ENCODE peak calls at places on chromosomes 6 and 20, in six cellular contexts. One of them, this sample, is unnamed.

GRCh38 chr6:121886223-121886830 is 450.9 kb downstream of the GJA1 start:
- DNase-seq in vagina: no peak
- DNase-seq in Peyer's patch: no peak
- DNase-seq in ovary: no peak
- DNase-seq in sigmoid colon: no peak
- DNase-seq in transverse colon: no peak
- DNase-seq in this sample: no peak

GRCh38 chr6:45982280-45983036 is 33.2 kb downstream of the CLIC5 start:
- DNase-seq in Peyer's patch: no peak
- DNase-seq in vagina: no peak
- DNase-seq in transverse colon: no peak
- DNase-seq in sigmoid colon: no peak
- DNase-seq in ovary: no peak
- DNase-seq in this sample: no peak

GRCh38 chr20:40728470-40728869 is 39.4 kb upstream of the MAFB start:
- DNase-seq in sigmoid colon: no peak
- DNase-seq in Peyer's patch: no peak
- DNase-seq in transverse colon: no peak
- DNase-seq in ovary: no peak
- DNase-seq in vagina: no peak
- DNase-seq in this sample: no peak

GRCh38 chr6:118652051-118652699 is 784 bp upstream of the CEP85L start:
- DNase-seq in vagina: no peak
- DNase-seq in Peyer's patch: no peak
- DNase-seq in transverse colon: no peak
- DNase-seq in sigmoid colon: no peak
- DNase-seq in ovary: no peak
- DNase-seq in this sample: no peak

GRCh38 chr20:10312111-10312510 is 93.5 kb downstream of the SNAP25 start:
- DNase-seq in Peyer's patch: no peak
- DNase-seq in vagina: no peak
- DNase-seq in transverse colon: no peak
- DNase-seq in ovary: no peak
- DNase-seq in sigmoid colon: no peak
- DNase-seq in this sample: no peak

GRCh38 chr20:51128198-51128597 is 105.3 kb upstream of the KCNG1 start:
- DNase-seq in Peyer's patch: no peak
- DNase-seq in sigmoid colon: no peak
- DNase-seq in vagina: no peak
- DNase-seq in ovary: no peak
- DNase-seq in transverse colon: no peak
- DNase-seq in this sample: peak

GRCh38 chr6:16257999-16258708 is 19.8 kb downstream of the GMPR start:
- DNase-seq in transverse colon: no peak
- DNase-seq in ovary: peak
- DNase-seq in vagina: no peak
- DNase-seq in sigmoid colon: no peak
- DNase-seq in Peyer's patch: no peak
- DNase-seq in this sample: no peak

GRCh38 chr20:20052074-20052970 is at the start of the genes CFAP61 and CRNKL1:
- DNase-seq in vagina: no peak
- DNase-seq in ovary: peak
- DNase-seq in Peyer's patch: peak
- DNase-seq in transverse colon: peak
- DNase-seq in sigmoid colon: peak
- DNase-seq in this sample: peak

GRCh38 chr6:14873132-14873531 is 372.7 kb upstream of the JARID2 start:
- DNase-seq in Peyer's patch: no peak
- DNase-seq in transverse colon: no peak
- DNase-seq in sigmoid colon: no peak
- DNase-seq in vagina: no peak
- DNase-seq in ovary: no peak
- DNase-seq in this sample: no peak

GRCh38 chr20:58980711-58981563 is at the start of gene NELFCD:
- DNase-seq in Peyer's patch: peak
- DNase-seq in sigmoid colon: peak
- DNase-seq in vagina: no peak
- DNase-seq in ovary: peak
- DNase-seq in transverse colon: peak
- DNase-seq in this sample: peak

GRCh38 chr6:96897396-96898240 is at the start of gene NDUFAF4:
- DNase-seq in ovary: peak
- DNase-seq in transverse colon: peak
- DNase-seq in vagina: peak
- DNase-seq in sigmoid colon: peak
- DNase-seq in Peyer's patch: peak
- DNase-seq in this sample: peak
- TF ChIP-seq POLR2A in ovary: peak
- TF ChIP-seq POLR2A in transverse colon: peak
- TF ChIP-seq POLR2A in vagina: no peak
- TF ChIP-seq POLR2A in sigmoid colon: peak
- TF ChIP-seq POLR2A in Peyer's patch: peak
- TF ChIP-seq POLR2A in this sample: peak

GRCh38 chr6:31725502-31726350 is 2.6 kb downstream of the MPIG6B start:
- DNase-seq in sigmoid colon: no peak
- DNase-seq in transverse colon: no peak
- DNase-seq in vagina: no peak
- DNase-seq in ovary: no peak
- DNase-seq in Peyer's patch: no peak
- DNase-seq in this sample: no peak
- TF ChIP-seq POLR2A in sigmoid colon: no peak
- TF ChIP-seq POLR2A in transverse colon: no peak
- TF ChIP-seq POLR2A in vagina: no peak
- TF ChIP-seq POLR2A in ovary: no peak
- TF ChIP-seq POLR2A in Peyer's patch: no peak
- TF ChIP-seq POLR2A in this sample: no peak

GRCh38 chr6:13485923-13486557 is 1.4 kb downstream of the GFOD1 start:
- DNase-seq in vagina: no peak
- DNase-seq in ovary: peak
- DNase-seq in transverse colon: peak
- DNase-seq in Peyer's patch: peak
- DNase-seq in sigmoid colon: peak
- DNase-seq in this sample: peak

GRCh38 chr6:13485303-13485702 is 2.1 kb downstream of the GFOD1 start:
- DNase-seq in sigmoid colon: no peak
- DNase-seq in vagina: no peak
- DNase-seq in transverse colon: no peak
- DNase-seq in ovary: no peak
- DNase-seq in Peyer's patch: no peak
- DNase-seq in this sample: no peak

GRCh38 chr6:13486679-13487121 is 700 bp downstream of the GFOD1 start:
- DNase-seq in transverse colon: peak
- DNase-seq in ovary: peak
- DNase-seq in vagina: no peak
- DNase-seq in sigmoid colon: peak
- DNase-seq in Peyer's patch: peak
- DNase-seq in this sample: peak

GRCh38 chr6:13484827-13485226 is 2.6 kb downstream of the GFOD1 start:
- DNase-seq in vagina: no peak
- DNase-seq in Peyer's patch: no peak
- DNase-seq in transverse colon: no peak
- DNase-seq in ovary: no peak
- DNase-seq in sigmoid colon: no peak
- DNase-seq in this sample: no peak

DNA sequence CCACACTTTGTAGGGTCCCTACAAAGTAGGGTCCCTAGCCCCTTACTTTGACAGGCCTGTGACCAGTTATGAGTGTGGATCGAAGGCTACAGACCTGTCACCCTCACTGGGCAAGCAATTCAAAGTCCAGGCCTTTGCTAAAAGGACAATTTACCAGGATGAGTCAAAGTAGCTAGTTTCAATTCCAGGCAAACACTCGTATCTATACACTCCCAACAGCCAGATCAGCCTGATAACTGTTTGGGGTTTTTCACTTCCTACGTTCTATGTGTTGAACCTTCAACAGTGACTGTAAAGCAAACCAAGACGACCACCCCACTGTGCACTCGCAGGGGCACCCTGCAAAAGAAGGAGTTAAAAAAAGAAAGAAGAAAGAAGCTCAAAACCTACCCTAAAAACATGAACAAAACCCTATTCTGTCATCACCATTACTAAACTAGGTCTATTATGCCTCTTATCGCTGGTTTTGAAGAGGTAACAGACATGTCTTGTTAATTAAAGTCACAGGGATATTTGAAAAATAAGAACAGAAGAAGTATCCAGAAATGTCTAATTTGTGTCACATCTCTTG is 3.2 kb downstream of the GFOD1 start:
- DNase-seq in Peyer's patch: no peak
- DNase-seq in sigmoid colon: no peak
- DNase-seq in transverse colon: no peak
- DNase-seq in vagina: no peak
- DNase-seq in ovary: no peak
- DNase-seq in this sample: no peak
- TF ChIP-seq POLR2A in Peyer's patch: no peak
- TF ChIP-seq POLR2A in sigmoid colon: no peak
- TF ChIP-seq POLR2A in transverse colon: no peak
- TF ChIP-seq POLR2A in vagina: no peak
- TF ChIP-seq POLR2A in ovary: no peak
- TF ChIP-seq POLR2A in this sample: no peak

GRCh38 chr6:37351027-37351426 is 2.8 kb upstream of the RNF8 start:
- DNase-seq in vagina: no peak
- DNase-seq in Peyer's patch: no peak
- DNase-seq in sigmoid colon: no peak
- DNase-seq in transverse colon: no peak
- DNase-seq in ovary: no peak
- DNase-seq in this sample: no peak

GRCh38 chr6:37357288-37357687 is 3.5 kb downstream of the RNF8 start:
- DNase-seq in Peyer's patch: no peak
- DNase-seq in sigmoid colon: no peak
- DNase-seq in transverse colon: no peak
- DNase-seq in ovary: no peak
- DNase-seq in vagina: no peak
- DNase-seq in this sample: no peak

GRCh38 chr6:37352384-37352783 is 1.4 kb upstream of the RNF8 start:
- DNase-seq in transverse colon: no peak
- DNase-seq in sigmoid colon: no peak
- DNase-seq in ovary: no peak
- DNase-seq in vagina: no peak
- DNase-seq in Peyer's patch: no peak
- DNase-seq in this sample: no peak

GRCh38 chr6:37354526-37355384 is 972 bp downstream of the RNF8 start:
- DNase-seq in sigmoid colon: peak
- DNase-seq in Peyer's patch: peak
- DNase-seq in vagina: no peak
- DNase-seq in ovary: peak
- DNase-seq in transverse colon: peak
- DNase-seq in this sample: peak

GRCh38 chr6:37353761-37354525 is at the start of gene RNF8:
- DNase-seq in sigmoid colon: peak
- DNase-seq in Peyer's patch: peak
- DNase-seq in ovary: peak
- DNase-seq in transverse colon: peak
- DNase-seq in vagina: no peak
- DNase-seq in this sample: peak
- TF ChIP-seq POLR2A in sigmoid colon: no peak
- TF ChIP-seq POLR2A in Peyer's patch: no peak
- TF ChIP-seq POLR2A in ovary: no peak
- TF ChIP-seq POLR2A in transverse colon: peak
- TF ChIP-seq POLR2A in vagina: no peak
- TF ChIP-seq POLR2A in this sample: peak

GRCh38 chr6:125918681-125919566 is 37.6 kb upstream of the HINT3 start:
- DNase-seq in vagina: no peak
- DNase-seq in Peyer's patch: peak
- DNase-seq in transverse colon: peak
- DNase-seq in ovary: no peak
- DNase-seq in sigmoid colon: peak
- DNase-seq in this sample: no peak
- TF ChIP-seq POLR2A in vagina: no peak
- TF ChIP-seq POLR2A in Peyer's patch: peak
- TF ChIP-seq POLR2A in transverse colon: peak
- TF ChIP-seq POLR2A in ovary: no peak
- TF ChIP-seq POLR2A in sigmoid colon: no peak
- TF ChIP-seq POLR2A in this sample: no peak

GRCh38 chr6:169292340-169293124 is 38.9 kb upstream of the THBS2 start:
- DNase-seq in ovary: no peak
- DNase-seq in sigmoid colon: peak
- DNase-seq in vagina: no peak
- DNase-seq in transverse colon: no peak
- DNase-seq in Peyer's patch: no peak
- DNase-seq in this sample: peak

GRCh38 chr6:169291639-169292339 is 38.1 kb upstream of the THBS2 start:
- DNase-seq in transverse colon: no peak
- DNase-seq in Peyer's patch: no peak
- DNase-seq in sigmoid colon: no peak
- DNase-seq in vagina: no peak
- DNase-seq in ovary: no peak
- DNase-seq in this sample: no peak

GRCh38 chr6:169296622-169297021 is 43.0 kb upstream of the THBS2 start:
- DNase-seq in vagina: no peak
- DNase-seq in ovary: no peak
- DNase-seq in sigmoid colon: no peak
- DNase-seq in transverse colon: no peak
- DNase-seq in Peyer's patch: no peak
- DNase-seq in this sample: no peak

GRCh38 chr6:169293196-169293595 is 39.5 kb upstream of the THBS2 start:
- DNase-seq in transverse colon: no peak
- DNase-seq in Peyer's patch: no peak
- DNase-seq in sigmoid colon: no peak
- DNase-seq in ovary: no peak
- DNase-seq in vagina: no peak
- DNase-seq in this sample: no peak

DNA sequence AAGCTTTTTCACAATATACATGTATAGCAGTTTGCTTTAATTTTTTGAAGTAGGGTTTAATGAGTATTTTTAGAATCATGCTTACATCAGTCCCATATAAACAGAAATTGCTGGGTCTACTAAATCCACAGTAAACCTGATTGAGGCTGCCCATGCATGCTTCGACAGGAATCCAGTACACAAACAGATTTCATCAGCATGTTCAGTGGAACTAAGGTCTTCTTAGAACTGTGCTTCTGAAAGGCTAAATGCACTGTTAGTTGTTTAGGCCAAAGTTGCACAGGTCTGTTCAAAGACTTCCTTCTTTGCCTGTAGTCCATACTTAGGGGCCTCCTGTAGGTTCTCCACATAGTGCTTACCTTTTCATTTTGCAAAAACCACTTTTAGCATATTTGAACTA is 42.5 kb upstream of the THBS2 start:
- DNase-seq in transverse colon: no peak
- DNase-seq in vagina: no peak
- DNase-seq in sigmoid colon: no peak
- DNase-seq in Peyer's patch: no peak
- DNase-seq in ovary: no peak
- DNase-seq in this sample: no peak
- TF ChIP-seq POLR2A in transverse colon: no peak
- TF ChIP-seq POLR2A in vagina: no peak
- TF ChIP-seq POLR2A in sigmoid colon: no peak
- TF ChIP-seq POLR2A in Peyer's patch: no peak
- TF ChIP-seq POLR2A in ovary: no peak
- TF ChIP-seq POLR2A in this sample: no peak